ENCODE peak calls at places on chromosomes 13 and 19, in five cellular contexts. V is A549; U is CD8-positive, alpha-beta memory T cell; H is iPS DF 6.9; S is neural progenitor cell. C is an unnamed sample. For H3K4me1, the result is how much of the 10 kb centered on the place peaks cover.

GRCh38 chr19:28948531-28948930 is 264.4 kb downstream of the UQCRFS1 start:
- DNase-seq in V (no peak), U (no peak), H (no peak), S (no peak), C (no peak)

GRCh38 chr19:33639034-33639681 is 17.4 kb downstream of the CHST8 start:
- DNase-seq in V (no peak), U (no peak), H (no peak), S (no peak), C (peak)

GRCh38 chr13:61052175-61052574 is 363.5 kb downstream of the PCDH20 start:
- DNase-seq in V (no peak), U (no peak), H (no peak), S (no peak), C (no peak)

GRCh38 chr13:97116754-97117153 is 105.4 kb upstream of the MBNL2 start:
- DNase-seq in V (no peak), U (no peak), H (no peak), S (no peak), C (no peak)

GRCh38 chr13:40191186-40191980 is 475.1 kb downstream of the FOXO1 start:
- DNase-seq in V (no peak), U (no peak), H (no peak), S (no peak), C (no peak)

GRCh38 chr19:27767234-27767633 is 1445.7 kb downstream of the UQCRFS1 start:
- DNase-seq in V (no peak), U (no peak), H (no peak), S (no peak), C (no peak)

GRCh38 chr13:80341098-80341701 is at the start of gene SPRY2:
- DNase-seq in V (peak), U (peak), H (no peak), S (peak), C (peak)

GRCh38 chr13:79779761-79780160 is 298.8 kb downstream of the NDFIP2 start:
- DNase-seq in V (no peak), U (no peak), H (no peak), S (peak), C (peak)

GRCh38 chr19:52997975-52998374 is 15.7 kb upstream of the ERVV-1 start:
- DNase-seq in V (no peak), U (no peak), H (no peak), S (no peak), C (no peak)

GRCh38 chr13:114311908-114312307 is 2.4 kb upstream of the CHAMP1 start:
- DNase-seq in V (no peak), U (no peak), H (no peak), S (no peak), C (no peak)

GRCh38 chr19:13872695-13873389 is 4.1 kb upstream of the NANOS3 start:
- DNase-seq in V (peak), U (peak), H (no peak), S (peak), C (no peak)

GRCh38 chr13:42821437-42821836 is 40.1 kb downstream of the FAM216B start:
- DNase-seq in V (no peak), U (no peak), H (no peak), S (no peak), C (no peak)

GRCh38 chr13:60019119-60019993 is 144.4 kb downstream of the DIAPH3 start:
- DNase-seq in V (no peak), U (no peak), H (no peak), S (no peak), C (no peak)

GRCh38 chr13:40384976-40385857 is 281.2 kb downstream of the FOXO1 start:
- DNase-seq in V (no peak), U (no peak), H (no peak), S (no peak), C (no peak)

GRCh38 chr13:111908391-111908790 is 158.6 kb upstream of the SOX1 start:
- DNase-seq in V (no peak), U (no peak), H (no peak), S (no peak), C (no peak)

GRCh38 chr19:6768236-6768785 is 1.1 kb upstream of the SH2D3A start:
- DNase-seq in V (no peak), U (no peak), H (no peak), S (no peak), C (no peak)

GRCh38 chr13:42355118-42355840 is 83.3 kb downstream of the AKAP11 start:
- DNase-seq in V (no peak), U (peak), H (no peak), S (peak), C (no peak)

DNA sequence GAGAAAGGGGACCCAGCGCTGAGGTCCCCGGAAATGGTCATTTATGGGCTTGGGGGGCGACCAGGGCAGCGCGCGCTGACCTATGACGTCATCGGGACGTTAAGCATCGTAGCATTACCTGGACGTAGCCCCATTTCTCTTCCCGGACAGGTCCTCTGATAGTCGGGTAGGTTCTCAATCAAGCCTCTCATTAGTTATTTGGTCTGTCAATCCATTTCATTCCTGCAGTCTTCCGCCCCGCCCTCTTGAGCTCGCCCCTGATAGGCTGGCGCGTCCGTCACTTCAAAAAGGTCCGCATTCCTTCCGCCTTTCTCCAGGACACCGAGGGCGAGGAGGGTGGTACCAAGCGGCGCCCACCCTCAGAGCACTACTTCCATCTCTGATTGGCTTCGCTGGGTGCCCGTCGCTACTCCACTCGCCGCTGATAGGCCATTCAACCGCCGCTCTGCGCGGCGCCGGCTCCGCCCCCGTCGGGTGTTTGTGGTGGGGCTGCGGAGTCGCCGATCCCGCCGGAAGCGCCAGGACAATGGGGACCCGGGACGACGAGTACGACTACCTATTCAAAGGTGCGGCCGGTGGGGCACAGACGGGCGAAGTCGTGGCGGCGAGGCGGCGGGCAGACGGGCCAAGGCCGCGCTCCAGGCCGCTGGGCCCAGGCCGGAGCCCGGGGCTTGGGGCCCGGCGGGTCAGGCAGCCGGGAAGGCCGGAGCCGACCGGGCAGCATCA is at the start of gene RAB11B:
- DNase-seq in V (peak), U (peak), H (peak), S (peak), C (peak)
- H3K4me1 ChIP-seq in V (half or more), U (under half), H (under half), S (under half), C (under half)

GRCh38 chr19:44807652-44808462 is 1.0 kb upstream of the BCAM start:
- DNase-seq in V (peak), U (no peak), H (peak), S (peak), C (no peak)
- H3K4me3 ChIP-seq in V (peak), U (no peak), H (no peak), S (peak), C (no peak)

DNA sequence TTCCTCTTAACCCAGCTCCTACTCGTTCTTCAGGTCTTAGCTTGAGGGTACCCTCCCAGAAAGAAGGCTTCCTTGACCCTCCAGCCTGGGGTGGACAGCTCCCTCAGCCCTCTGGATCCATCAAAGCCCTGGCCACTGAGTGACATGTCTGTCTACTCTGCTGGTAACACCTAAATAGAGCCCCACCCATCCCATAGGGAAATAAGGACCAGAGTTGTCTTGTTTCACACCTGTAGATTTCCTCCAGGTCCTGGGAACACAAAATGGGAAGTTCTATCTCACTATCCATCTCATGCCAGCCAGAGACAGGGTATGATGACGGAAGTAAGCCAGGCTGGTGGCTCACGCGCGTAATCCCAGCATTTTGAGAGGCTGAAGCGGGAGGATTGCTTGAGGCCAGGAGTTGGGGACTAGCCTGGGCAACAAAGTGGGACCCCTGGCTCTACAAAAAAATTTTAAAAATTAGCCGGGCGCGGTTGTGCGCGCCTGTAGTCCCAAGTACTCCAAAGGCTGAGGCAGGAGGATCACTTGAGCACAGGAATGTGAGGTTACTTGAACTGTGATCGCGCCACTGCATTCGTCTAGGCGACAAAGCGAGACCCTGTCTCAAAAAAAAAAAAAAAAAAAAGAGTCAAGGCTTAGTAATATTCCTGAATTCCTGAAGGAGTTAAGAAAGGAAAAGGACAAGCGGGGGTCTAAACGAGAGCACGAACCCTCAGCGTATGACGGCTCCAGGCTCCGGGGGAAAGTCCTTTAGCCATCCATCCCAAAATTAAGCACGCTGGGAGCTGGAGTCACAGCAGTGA is 544 bp upstream of the CCDC97 start:
- DNase-seq in V (no peak), U (no peak), H (no peak), S (no peak), C (peak)
- H3K4me1 ChIP-seq in V (under half), U (half or more), H (under half), S (under half), C (under half)

DNA sequence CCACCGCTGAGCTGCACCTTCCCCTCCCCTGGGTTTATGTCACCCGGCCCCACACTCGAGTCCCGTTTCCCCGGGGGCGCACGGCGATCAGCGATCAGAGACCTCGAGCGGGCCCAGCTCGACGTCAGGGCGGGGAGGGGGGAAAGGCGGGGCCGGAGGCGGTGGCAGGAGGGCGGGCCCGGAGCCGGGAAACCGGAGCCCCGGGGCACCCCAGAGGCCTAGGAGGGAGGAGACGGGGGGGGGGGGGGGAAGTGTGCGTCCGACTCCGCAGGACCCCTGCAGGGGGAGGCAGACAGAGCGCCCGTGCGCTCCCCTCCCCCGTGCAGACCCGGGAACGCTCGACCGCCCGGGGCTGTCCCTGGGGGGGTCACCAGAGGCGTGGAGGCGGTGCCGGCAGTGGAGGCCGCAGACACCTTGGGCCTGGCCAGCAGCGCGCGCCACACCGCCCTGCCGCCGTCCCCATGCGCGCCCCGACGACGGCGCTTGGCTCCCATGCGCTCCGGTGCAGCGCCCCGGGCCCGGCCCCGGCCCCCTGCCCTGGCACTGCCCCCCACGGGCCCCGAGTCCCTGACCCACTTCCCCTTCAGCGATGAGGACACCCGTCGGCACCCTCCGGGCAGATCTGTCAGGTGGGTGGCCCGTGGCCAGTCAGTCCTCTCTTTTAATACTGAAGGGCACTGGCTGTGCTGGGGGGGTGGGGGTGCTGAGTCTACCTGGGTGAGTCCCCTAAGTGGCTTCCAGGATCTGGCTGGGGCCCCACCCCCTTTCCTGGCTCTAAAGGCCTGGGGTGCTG is 11.8 kb downstream of the PDE4A start:
- DNase-seq in V (no peak), U (peak), H (no peak), S (peak), C (peak)
- H3K4me3 ChIP-seq in V (peak), U (peak), H (peak), S (peak), C (peak)

GRCh38 chr13:73993661-73994060 is 140.5 kb downstream of the KLF12 start:
- DNase-seq in V (no peak), U (no peak), H (no peak), S (peak), C (no peak)

GRCh38 chr13:73987618-73988017 is 146.6 kb downstream of the KLF12 start:
- DNase-seq in V (no peak), U (no peak), H (no peak), S (no peak), C (no peak)

GRCh38 chr13:73989244-73989843 is 144.9 kb downstream of the KLF12 start:
- DNase-seq in V (no peak), U (no peak), H (no peak), S (no peak), C (no peak)

GRCh38 chr13:73991884-73992283 is 142.3 kb downstream of the KLF12 start:
- DNase-seq in V (no peak), U (no peak), H (no peak), S (no peak), C (no peak)

DNA sequence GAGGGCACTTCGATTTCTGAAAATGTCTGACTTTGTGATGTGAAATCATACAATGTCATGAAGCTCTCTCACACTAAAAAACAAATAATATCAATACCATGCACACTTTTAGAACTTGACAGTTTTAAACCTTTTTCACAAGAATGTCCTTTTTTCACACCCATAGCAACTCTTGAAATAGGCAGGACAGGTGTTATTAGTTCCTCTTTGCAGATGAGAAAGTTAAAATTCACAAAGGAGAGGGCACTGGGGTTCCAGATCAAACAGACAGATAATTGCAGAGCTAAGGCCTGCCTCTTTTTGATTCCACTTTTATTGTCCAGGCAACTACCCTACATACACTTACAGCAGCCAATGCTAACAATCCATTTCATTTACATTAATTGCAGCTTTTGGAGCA is 142.8 kb downstream of the KLF12 start:
- DNase-seq in V (no peak), U (no peak), H (no peak), S (no peak), C (no peak)
- H3K4me1 ChIP-seq in V (under half), U (under half), H (under half), S (under half), C (under half)

DNA sequence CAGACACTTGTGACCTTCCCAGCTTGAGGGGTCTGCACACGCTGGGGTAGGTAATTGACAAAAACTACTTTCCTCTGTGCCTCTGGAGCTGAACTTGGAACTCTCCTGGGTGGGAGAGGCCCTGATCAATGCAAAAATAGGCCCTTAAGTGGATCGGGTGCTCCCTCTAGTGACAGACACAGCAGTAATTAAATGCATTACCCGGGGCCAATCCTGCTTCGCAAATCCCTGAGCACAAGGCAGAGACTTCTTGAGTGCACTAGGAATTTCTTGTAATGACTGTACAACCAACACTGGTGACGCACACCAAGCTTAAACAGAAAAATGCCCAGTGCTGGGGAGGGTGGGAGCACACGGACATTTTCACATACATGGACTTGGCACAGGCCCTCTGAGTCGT is 10.6 kb upstream of the UBE2S start:
- DNase-seq in V (peak), U (peak), H (no peak), S (peak), C (no peak)
- H3K4me3 ChIP-seq in V (no peak), U (no peak), H (no peak), S (no peak), C (no peak)